ENCODE peak calls at places on chromosome 17, in nine cellular contexts. Q, Z, H, V, S, X, B, P and U are unnamed samples.

GRCh38 chr17:8123695-8124349 is at the start of gene HES7:
- DNase-seq in Z (peak; percentile 80), S (no peak), X (no peak), Q (peak; percentile 57), H (peak; percentile 56), B (no peak), P (no peak), V (no peak), U (peak; percentile 78)

GRCh38 chr17:32261521-32261792 is 4.2 kb upstream of the RHBDL3 start:
- DNase-seq in V (peak; percentile 30), Q (no peak), H (no peak), S (no peak), Z (no peak), X (no peak), P (no peak), B (no peak), U (no peak)

GRCh38 chr17:79654960-79655382 is 44.1 kb upstream of the RBFOX3 start:
- DNase-seq in X (no peak), B (no peak), P (no peak), Q (no peak), S (no peak), V (no peak), Z (no peak), H (peak; percentile 10), U (no peak)

GRCh38 chr17:34378664-34379101 is 15.7 kb upstream of the CCL1 start:
- DNase-seq in P (no peak), Q (no peak), B (no peak), S (peak; percentile 41), H (no peak), V (no peak), X (no peak), Z (no peak), U (no peak)

GRCh38 chr17:29722411-29723198 is 99.9 kb upstream of the CORO6 start:
- DNase-seq in S (peak; percentile 82), H (peak; percentile 65), P (peak; percentile 12), B (no peak), V (peak; percentile 98), Q (peak; percentile 87), X (peak; percentile 70), Z (no peak), U (no peak)

GRCh38 chr17:44637066-44637465 is 19.2 kb upstream of the MEIOC start:
- DNase-seq in S (no peak), Z (no peak), B (no peak), Q (no peak), X (no peak), V (no peak), P (no peak), H (no peak), U (no peak)

GRCh38 chr17:64123114-64123513 is 6.8 kb downstream of the ERN1 start:
- DNase-seq in V (no peak), X (no peak), B (no peak), Q (no peak), Z (no peak), S (no peak), H (no peak), P (no peak), U (no peak)

GRCh38 chr17:69733171-69734014 is 318.9 kb downstream of the MAP2K6 start:
- DNase-seq in V (peak; percentile 37), P (no peak), S (no peak), X (peak; percentile 27), H (no peak), Z (peak; percentile 57), B (no peak), Q (peak; percentile 26), U (no peak)

GRCh38 chr17:47276868-47277267 is 23.2 kb downstream of the ITGB3 start:
- DNase-seq in X (peak; percentile 77), Q (peak; percentile 60), B (no peak), S (peak; percentile 71), P (no peak), H (peak; percentile 79), Z (peak; percentile 86), V (peak; percentile 84), U (peak; percentile 79)

GRCh38 chr17:47273245-47273644 is 19.6 kb downstream of the ITGB3 start:
- DNase-seq in P (no peak), B (no peak), X (no peak), H (no peak), V (no peak), S (no peak), Q (no peak), Z (no peak), U (no peak)

GRCh38 chr17:47276444-47276843 is 22.8 kb downstream of the ITGB3 start:
- DNase-seq in V (no peak), B (no peak), S (no peak), H (no peak), X (no peak), Q (no peak), P (no peak), Z (no peak), U (no peak)

GRCh38 chr17:47274319-47275069 is 20.9 kb downstream of the ITGB3 start:
- DNase-seq in P (no peak), V (no peak), Q (no peak), H (no peak), X (no peak), Z (no peak), B (no peak), S (no peak), U (no peak)

DNA sequence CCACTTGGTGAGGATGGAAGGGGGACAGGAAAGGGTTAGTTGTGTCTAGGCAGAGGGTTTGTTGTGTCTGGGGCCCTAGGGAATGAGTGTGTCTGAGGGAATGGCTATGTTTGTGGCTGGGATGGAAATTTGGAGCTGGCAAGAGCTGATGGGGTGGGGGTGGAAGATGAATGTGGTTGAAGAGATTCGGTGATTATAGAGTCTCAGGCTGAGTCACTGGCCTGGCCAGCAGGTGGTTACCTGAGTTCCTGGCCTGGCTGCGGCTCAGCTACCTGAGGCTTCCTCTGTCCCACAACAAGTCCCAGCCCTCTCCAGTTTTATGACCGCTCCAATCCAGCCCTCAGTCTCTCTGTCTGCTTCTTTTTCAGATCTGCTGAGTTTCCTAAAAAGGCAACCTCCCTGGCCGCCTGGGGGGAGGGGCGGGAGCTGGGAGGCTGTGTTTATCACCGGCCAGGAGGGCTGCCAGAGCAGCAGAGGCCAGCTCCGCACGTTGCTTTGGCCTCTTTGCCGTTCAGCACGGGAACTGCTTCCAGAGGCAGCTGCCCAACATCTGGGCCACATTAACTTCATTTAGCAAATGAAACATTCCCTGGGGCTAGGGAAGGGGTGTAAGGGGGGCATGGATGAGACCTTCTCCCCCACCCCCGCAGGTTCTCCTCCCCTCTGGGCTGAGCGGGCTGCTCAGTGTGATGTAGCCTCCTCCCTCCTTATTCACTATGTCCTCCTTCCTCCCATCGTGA is 21.8 kb downstream of the ITGB3 start:
- DNase-seq in P (no peak), V (peak; percentile 89), H (peak; percentile 97), Z (peak; percentile 93), S (peak; percentile 54), Q (peak; percentile 7), B (no peak), X (peak; percentile 94), U (no peak)
- H3K4me1 ChIP-seq in P (no peaks in the 10 kb centered on the region), V (peaks cover 30% of the 10 kb centered on the region), H (peaks cover 20% of the 10 kb centered on the region), Z (peaks cover 53% of the 10 kb centered on the region), S (peaks cover 25% of the 10 kb centered on the region), Q (peaks cover 4% of the 10 kb centered on the region), B (peaks cover 48% of the 10 kb centered on the region), X (peaks cover 69% of the 10 kb centered on the region), U (peaks cover 19% of the 10 kb centered on the region)

GRCh38 chr17:82088838-82089722 is 9.0 kb downstream of the FASN start:
- DNase-seq in V (no peak), Q (no peak), H (no peak), S (no peak), X (no peak), B (no peak), P (no peak), Z (no peak), U (no peak)

GRCh38 chr17:82091264-82092066 is 6.6 kb downstream of the FASN start:
- DNase-seq in S (no peak), Q (no peak), B (no peak), H (no peak), X (no peak), Z (no peak), P (no peak), V (no peak), U (peak; percentile 9)

GRCh38 chr17:82089723-82090548 is 8.1 kb downstream of the FASN start:
- DNase-seq in S (no peak), H (no peak), P (no peak), V (no peak), Q (no peak), B (no peak), Z (no peak), X (no peak), U (peak; percentile 14)

GRCh38 chr17:82092094-82092586 is 5.9 kb downstream of the FASN start:
- DNase-seq in Q (no peak), P (no peak), H (no peak), X (no peak), V (no peak), B (no peak), S (no peak), Z (no peak), U (no peak)

DNA sequence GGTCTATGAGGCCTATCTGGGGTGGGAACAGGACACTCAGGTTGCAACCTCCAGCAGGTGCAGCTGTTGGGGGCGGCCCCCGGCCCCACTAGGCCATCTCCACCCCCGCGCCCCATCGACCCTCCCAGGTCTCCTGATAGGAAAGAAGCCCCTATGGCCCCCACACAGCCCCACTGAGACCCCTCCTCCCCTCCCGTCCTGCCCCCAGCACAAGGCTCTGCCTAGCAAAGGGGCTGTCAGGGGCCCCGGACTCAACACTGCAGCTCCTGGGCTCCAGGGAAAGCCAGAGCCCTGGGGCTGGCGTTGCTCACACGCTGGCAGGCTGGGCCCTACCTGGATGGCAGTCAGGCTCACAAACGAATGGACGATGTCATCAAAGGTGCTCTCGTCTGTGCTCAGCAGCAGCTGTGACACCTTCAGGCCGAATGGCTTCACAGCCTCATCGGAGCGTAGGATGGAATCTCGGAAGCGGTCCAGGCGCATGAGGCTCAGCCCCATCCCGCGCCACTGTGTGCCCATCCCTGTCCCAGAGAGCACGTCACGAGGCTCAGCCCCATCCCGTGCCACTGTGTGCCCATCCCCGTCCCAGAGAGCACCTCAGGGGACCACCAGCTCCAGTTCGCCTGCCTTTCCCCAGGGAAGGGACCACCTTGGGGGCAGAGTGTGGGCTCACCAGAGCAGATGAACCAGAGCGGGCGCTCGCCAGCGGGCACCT is 7.3 kb downstream of the FASN start:
- DNase-seq in V (no peak), X (no peak), S (no peak), Q (no peak), Z (no peak), H (no peak), B (no peak), P (no peak), U (no peak)
- H3K36me3 ChIP-seq in V (peaks cover 82% of the 10 kb centered on the region), X (peaks cover 100% of the 10 kb centered on the region), S (peaks cover 57% of the 10 kb centered on the region), Q (peaks cover 96% of the 10 kb centered on the region), Z (peaks cover 98% of the 10 kb centered on the region), H (no peaks in the 10 kb centered on the region), B (peaks cover 96% of the 10 kb centered on the region), P (peaks cover 92% of the 10 kb centered on the region), U (peaks cover 96% of the 10 kb centered on the region)

GRCh38 chr17:38674013-38674748 is 576 bp downstream of the EPOP start:
- DNase-seq in V (no peak), P (no peak), X (no peak), Q (no peak), S (no peak), Z (peak; percentile 69), H (no peak), B (no peak), U (peak; percentile 40)
- H3K4me3 ChIP-seq in V (peak overlapping the region; percentile 54), P (peak overlapping the region; percentile 70), X (peak overlapping the region; percentile 62), Q (peak overlapping the region; percentile 58), S (peak overlapping the region; percentile 32), Z (peak overlapping the region; percentile 72), H (peak overlapping the region; percentile 6), B (peak overlapping the region; percentile 75), U (peak overlapping the region; percentile 65)

DNA sequence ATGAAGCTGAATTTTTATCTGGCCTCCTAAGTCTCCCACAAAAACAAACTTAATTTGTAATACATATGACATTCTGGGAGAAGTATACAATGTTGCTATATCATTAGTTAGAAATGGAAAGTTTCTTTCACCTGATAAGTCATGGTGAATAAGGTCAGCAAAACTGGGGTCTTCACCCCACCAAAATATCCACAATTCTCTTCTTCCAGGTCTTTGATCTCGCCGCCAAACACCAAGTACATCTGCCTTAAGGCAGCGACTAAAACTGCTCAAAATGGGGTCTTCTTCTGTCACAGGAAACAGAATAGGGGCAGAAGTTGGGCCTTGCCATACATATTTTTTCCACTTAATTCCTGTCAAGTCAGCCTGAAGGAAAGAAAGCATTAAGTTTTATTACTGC is 2.1 kb downstream of the MED13 start:
- DNase-seq in P (no peak), X (no peak), Q (peak; percentile 8), Z (no peak), B (no peak), V (no peak), H (no peak), S (no peak), U (no peak)
- H3K4me1 ChIP-seq in P (no peaks in the 10 kb centered on the region), X (peaks cover 51% of the 10 kb centered on the region), Q (peaks cover 24% of the 10 kb centered on the region), Z (peaks cover 46% of the 10 kb centered on the region), B (peaks cover 20% of the 10 kb centered on the region), V (peaks cover 22% of the 10 kb centered on the region), H (peaks cover 4% of the 10 kb centered on the region), S (peaks cover 68% of the 10 kb centered on the region), U (peaks cover 16% of the 10 kb centered on the region)